ENCODE peak calls at places on chromosome 10, in ten cellular contexts. T is GM06990; A is fibroblast of the aortic adventitia; I is endodermal cell; H is MCF 10A; R is osteocyte; W is CD4-positive, alpha-beta T cell; K is dorsolateral prefrontal cortex; L is AG04450; Y is foreskin keratinocyte. V is an unnamed sample.

GRCh38 chr10:96767611-96768010 is 47.3 kb upstream of the PIK3AP1 start:
- DNase-seq in T (no peak), A (no peak), I (no peak), H (no peak), R (no peak), W (no peak), K (no peak), L (no peak), Y (peak), V (no peak)

GRCh38 chr10:35573786-35574185 is 31.4 kb upstream of the GJD4 start:
- DNase-seq in T (no peak), A (no peak), I (no peak), H (no peak), R (no peak), W (no peak), K (no peak), L (no peak), Y (no peak), V (no peak)

GRCh38 chr10:36531621-36532020 is 593.8 kb upstream of the ANKRD30A start:
- DNase-seq in T (no peak), A (peak), I (no peak), H (peak), R (no peak), W (no peak), K (no peak), L (no peak), Y (peak), V (no peak)

GRCh38 chr10:71312840-71313789 is 5.9 kb upstream of the SLC29A3 start:
- DNase-seq in T (no peak), A (peak), I (no peak), H (no peak), R (no peak), W (no peak), K (peak), L (peak), Y (no peak), V (no peak)

GRCh38 chr10:35913628-35914027 is 271.5 kb upstream of the FZD8 start:
- DNase-seq in T (no peak), A (peak), I (no peak), H (peak), R (no peak), W (no peak), K (no peak), L (no peak), Y (peak), V (peak)

GRCh38 chr10:76086571-76087260 is 655.3 kb downstream of the LRMDA start:
- DNase-seq in T (no peak), A (peak), I (peak), H (peak), R (no peak), W (peak), K (no peak), L (peak), Y (peak), V (peak)

GRCh38 chr10:107898392-107898791 is 733.9 kb upstream of the SORCS1 start:
- DNase-seq in T (no peak), A (no peak), I (no peak), H (no peak), R (no peak), W (no peak), K (no peak), L (no peak), Y (peak), V (no peak)

GRCh38 chr10:34731885-34732701 is 83.0 kb downstream of the PARD3 start:
- DNase-seq in T (no peak), A (peak), I (no peak), H (peak), R (no peak), W (no peak), K (no peak), L (no peak), Y (peak), V (peak)

GRCh38 chr10:89029785-89030437 is 39.3 kb downstream of the FAS start:
- DNase-seq in T (peak), A (peak), I (peak), H (peak), R (no peak), W (peak), K (peak), L (peak), Y (peak), V (peak)

GRCh38 chr10:71945819-71946474 is 18.2 kb upstream of the CHST3 start:
- DNase-seq in T (no peak), A (peak), I (no peak), H (peak), R (no peak), W (no peak), K (no peak), L (no peak), Y (peak), V (no peak)

GRCh38 chr10:4334076-4334475 is 491.9 kb upstream of the AKR1E2 start:
- DNase-seq in T (no peak), A (no peak), I (no peak), H (no peak), R (no peak), W (no peak), K (no peak), L (no peak), Y (no peak), V (no peak)

GRCh38 chr10:29733323-29733722 is 98.6 kb upstream of the SVIL start:
- DNase-seq in T (no peak), A (no peak), I (no peak), H (no peak), R (no peak), W (no peak), K (no peak), L (no peak), Y (no peak), V (no peak)

GRCh38 chr10:37654466-37654865 is 202.9 kb downstream of the ZNF248 start:
- DNase-seq in T (no peak), A (no peak), I (no peak), H (no peak), R (no peak), W (no peak), K (no peak), L (no peak), Y (no peak), V (no peak)

GRCh38 chr10:11150255-11150731 is 132.6 kb downstream of the CELF2 start:
- DNase-seq in T (no peak), A (no peak), I (no peak), H (no peak), R (no peak), W (peak), K (no peak), L (no peak), Y (no peak), V (no peak)

GRCh38 chr10:14904316-14904732 is 25.7 kb downstream of the SUV39H2 start:
- DNase-seq in T (no peak), A (peak), I (no peak), H (peak), R (no peak), W (no peak), K (no peak), L (no peak), Y (no peak), V (peak)

DNA sequence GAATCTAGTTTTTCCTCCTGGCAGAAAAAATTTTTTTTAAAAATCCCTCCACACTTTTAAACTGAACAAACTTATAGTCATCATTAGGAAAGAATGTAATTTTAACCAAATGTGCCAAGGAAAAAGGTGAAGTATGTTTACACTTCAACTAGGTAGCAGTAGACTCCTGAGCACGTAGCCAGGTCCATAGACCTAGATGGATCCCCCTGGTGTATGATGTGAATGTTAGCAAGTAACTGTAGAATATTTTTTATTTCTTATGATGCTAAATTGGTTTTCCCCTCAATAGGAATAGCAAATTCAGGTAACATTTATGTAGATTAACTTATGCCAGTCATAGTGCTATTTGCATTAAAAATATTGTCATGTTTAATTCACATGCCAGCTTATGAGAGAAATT is 19.6 kb downstream of the CABCOCO1 start:
- DNase-seq in T (no peak), A (no peak), I (no peak), H (peak), R (no peak), W (no peak), K (no peak), L (no peak), Y (no peak), V (no peak)
- TF ChIP-seq CTCF in T (no peak), A (no peak), I (peak), H (no peak), R (no peak), W (no peak), K (no peak), L (no peak), Y (peak), V (peak)

GRCh38 chr10:43196981-43197833 is 59.0 kb downstream of the CSGALNACT2 start:
- DNase-seq in T (no peak), A (no peak), I (peak), H (no peak), R (no peak), W (no peak), K (no peak), L (no peak), Y (no peak), V (no peak)
- TF ChIP-seq CTCF in T (peak), A (no peak), I (peak), H (no peak), R (no peak), W (no peak), K (no peak), L (no peak), Y (no peak), V (no peak)

DNA sequence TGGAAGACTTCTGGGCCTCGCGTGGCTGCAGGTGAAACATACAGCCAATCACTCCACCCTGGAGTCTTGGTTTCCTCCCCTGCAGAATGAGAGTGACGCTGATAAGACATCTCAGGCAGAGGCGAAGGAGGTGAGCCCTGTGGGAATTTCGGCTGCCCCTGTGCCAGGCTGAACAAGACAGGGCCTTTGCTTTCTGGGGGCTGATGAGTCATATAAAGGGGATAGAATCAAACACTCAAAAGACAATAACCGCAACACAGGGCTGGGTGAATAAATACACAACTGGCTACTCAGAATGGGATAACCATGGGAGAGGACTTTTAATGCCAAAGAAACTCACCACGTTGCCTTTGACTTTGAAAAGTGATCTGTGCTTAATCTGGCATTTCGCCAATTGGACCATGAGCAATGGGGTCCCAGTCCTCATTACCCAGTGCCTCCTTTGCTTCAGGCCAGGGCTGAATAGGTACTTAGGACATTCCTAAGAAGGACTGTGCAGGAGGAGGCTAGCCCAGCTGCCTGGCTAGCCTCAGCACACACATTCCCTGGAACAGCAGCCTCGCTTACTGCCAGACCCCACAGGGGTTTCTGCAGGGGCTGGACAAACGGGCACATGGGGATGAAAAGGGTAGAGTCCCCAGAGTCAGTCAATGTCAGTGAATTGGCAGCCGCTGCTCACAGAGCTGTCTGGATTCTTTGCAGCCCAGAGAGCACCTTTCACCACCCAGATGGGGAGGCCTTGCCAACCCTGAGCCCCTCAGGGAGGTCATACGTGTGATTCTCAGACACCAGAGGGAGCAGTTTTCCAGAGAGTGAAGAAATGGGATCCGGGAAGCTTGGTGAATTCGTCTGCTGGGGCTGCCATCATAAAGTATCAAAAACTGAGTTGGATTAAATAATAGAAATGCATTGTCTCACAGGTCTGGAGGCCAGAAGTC is 143.5 kb downstream of the KCNMA1 start:
- DNase-seq in T (peak), A (peak), I (peak), H (peak), R (no peak), W (no peak), K (no peak), L (no peak), Y (no peak), V (peak)
- TF ChIP-seq CTCF in T (no peak), A (peak), I (peak), H (no peak), R (peak), W (no peak), K (peak), L (peak), Y (peak), V (peak)

GRCh38 chr10:100934084-100934659 is 21.4 kb downstream of the SLF2 start:
- DNase-seq in T (no peak), A (no peak), I (no peak), H (peak), R (no peak), W (no peak), K (no peak), L (no peak), Y (no peak), V (no peak)
- TF ChIP-seq CTCF in T (peak), A (peak), I (peak), H (peak), R (peak), W (peak), K (peak), L (peak), Y (peak), V (peak)

GRCh38 chr10:50561816-50562215 is 61.9 kb downstream of the SGMS1 start:
- DNase-seq in T (no peak), A (no peak), I (peak), H (peak), R (no peak), W (no peak), K (no peak), L (no peak), Y (no peak), V (no peak)
- TF ChIP-seq CTCF in T (peak), A (peak), I (peak), H (peak), R (peak), W (peak), K (peak), L (peak), Y (peak), V (peak)

DNA sequence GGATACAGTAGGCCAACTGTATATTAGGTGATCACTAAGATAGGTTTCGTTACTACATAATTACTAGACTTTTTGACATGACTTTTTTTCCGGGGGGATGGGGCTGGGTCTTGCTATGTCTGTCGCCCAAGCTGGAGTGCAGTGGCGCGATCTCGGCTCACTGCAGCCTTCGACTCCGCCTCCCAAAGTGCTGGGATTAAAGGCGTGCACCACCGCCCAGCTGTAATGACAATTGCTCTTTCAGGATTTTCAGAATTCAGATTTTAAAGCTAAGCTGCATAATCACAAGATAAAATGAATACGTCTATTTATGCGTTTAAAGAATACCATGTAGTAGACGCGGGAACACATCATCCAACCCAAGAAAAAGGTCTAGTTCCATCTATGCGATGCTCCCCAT is 982 bp downstream of the IDI1 start:
- DNase-seq in T (no peak), A (no peak), I (peak), H (peak), R (no peak), W (no peak), K (no peak), L (no peak), Y (no peak), V (no peak)
- TF ChIP-seq CTCF in T (no peak), A (no peak), I (no peak), H (no peak), R (no peak), W (no peak), K (no peak), L (no peak), Y (no peak), V (no peak)

GRCh38 chr10:79203014-79203675 is 134.4 kb downstream of the ZMIZ1 start:
- DNase-seq in T (no peak), A (no peak), I (no peak), H (no peak), R (no peak), W (no peak), K (no peak), L (no peak), Y (no peak), V (no peak)

GRCh38 chr10:79203833-79204232 is 135.1 kb downstream of the ZMIZ1 start:
- DNase-seq in T (no peak), A (no peak), I (no peak), H (no peak), R (no peak), W (no peak), K (peak), L (no peak), Y (no peak), V (no peak)

GRCh38 chr10:79201706-79202105 is 132.9 kb downstream of the ZMIZ1 start:
- DNase-seq in T (no peak), A (no peak), I (no peak), H (no peak), R (no peak), W (no peak), K (no peak), L (no peak), Y (no peak), V (no peak)

GRCh38 chr10:79200346-79200745 is 131.6 kb downstream of the ZMIZ1 start:
- DNase-seq in T (no peak), A (no peak), I (no peak), H (no peak), R (no peak), W (no peak), K (no peak), L (no peak), Y (no peak), V (no peak)

DNA sequence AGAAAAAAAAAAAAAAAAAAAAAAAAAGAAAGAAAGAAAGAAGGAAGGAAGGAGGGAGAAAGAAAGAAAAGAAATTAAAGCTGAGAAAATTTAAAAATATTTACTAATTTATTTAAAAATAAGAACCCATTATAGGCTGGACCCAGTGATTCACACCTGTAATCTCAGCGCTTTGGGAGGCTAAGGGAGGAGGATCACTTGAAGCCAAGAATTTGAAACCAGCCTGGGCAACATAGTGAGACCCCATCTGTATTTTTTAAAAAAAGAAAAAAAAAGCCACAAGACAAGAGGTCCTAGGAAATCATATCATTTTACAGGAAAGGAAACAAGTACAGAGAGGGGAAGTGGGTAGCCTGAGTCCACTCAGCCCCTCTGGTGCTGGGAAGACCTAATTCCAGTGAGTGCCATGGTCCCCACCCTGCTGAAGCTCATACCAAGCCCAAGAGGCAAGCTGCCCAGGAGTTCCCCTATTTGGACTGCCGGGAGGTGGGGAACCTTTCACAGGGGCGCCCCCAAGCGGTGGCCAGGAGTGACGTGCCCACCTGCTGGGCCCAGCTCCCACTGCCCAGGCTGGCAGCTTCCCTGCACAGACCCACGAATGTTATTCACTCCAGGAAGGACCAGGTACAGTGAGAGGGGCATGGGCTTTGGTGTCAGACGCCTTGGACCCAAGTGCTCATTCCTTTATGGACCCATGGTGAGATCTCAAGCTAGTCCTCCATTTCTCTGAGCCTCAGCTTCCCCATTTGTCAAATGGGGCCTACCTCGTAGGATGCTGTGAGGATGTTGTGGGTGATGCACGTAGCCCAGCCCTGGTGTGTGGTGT is 133.6 kb downstream of the ZMIZ1 start:
- DNase-seq in T (no peak), A (peak), I (peak), H (peak), R (no peak), W (peak), K (no peak), L (no peak), Y (no peak), V (no peak)
- TF ChIP-seq CTCF in T (peak), A (peak), I (peak), H (peak), R (peak), W (peak), K (peak), L (peak), Y (peak), V (peak)

DNA sequence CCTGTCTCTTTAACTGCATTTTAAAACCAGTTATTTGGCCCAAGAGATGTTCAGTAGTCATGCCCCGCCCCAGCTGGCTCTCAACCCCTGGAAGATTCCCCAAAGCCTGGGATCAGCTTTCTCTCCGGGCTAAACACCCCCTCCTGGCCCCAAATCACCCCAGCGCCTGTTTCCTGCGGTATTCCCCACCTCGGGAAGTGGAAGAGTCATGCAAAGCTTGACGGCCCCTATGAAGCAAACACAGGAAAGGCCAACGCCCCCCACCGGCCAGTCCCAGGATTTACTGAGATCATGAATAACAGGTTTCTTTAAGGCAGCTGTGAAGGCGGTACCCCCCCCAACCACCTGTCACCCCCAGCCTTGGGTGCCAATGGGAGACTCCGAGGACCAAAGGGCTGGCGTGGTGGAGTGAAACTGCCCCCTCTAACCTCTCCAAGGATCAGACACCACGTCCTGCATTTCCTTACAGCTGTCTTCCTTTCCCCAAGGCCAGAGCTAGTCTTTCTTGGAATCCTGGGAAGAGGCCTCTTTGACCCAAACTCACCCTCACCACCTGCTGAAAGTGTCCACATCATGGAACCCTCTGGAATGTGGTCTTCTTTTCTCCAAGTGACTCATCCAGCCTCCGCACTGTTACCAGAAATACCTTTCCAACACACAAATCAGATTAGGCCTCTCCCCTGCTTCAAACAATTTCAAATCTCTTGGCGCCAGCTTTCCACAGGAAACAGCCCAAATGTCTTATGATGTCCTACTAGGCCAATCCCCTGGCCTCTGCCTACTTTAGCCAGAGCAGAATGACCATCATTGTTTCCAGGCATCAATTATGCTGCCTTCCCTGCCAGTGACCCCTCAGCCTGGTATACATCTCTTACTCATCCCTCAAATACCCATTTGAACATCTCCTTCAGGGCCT is 301.5 kb downstream of the ZEB1 start:
- DNase-seq in T (no peak), A (peak), I (peak), H (no peak), R (no peak), W (no peak), K (no peak), L (no peak), Y (peak), V (peak)
- TF ChIP-seq CTCF in T (peak), A (peak), I (peak), H (no peak), R (no peak), W (no peak), K (no peak), L (peak), Y (peak), V (peak)

V was measured in HFFc6.